ENCODE peak calls at places on chromosomes 7 and 10, in six cellular contexts. One of them, this sample, is unnamed.

GRCh38 chr10:73991846-73992245 is 6.1 kb upstream of the VCL start:
- DNase-seq in GM12891: peak; percentile 46
- DNase-seq in HepG2: no peak
- DNase-seq in H1: no peak
- DNase-seq in K562: peak; percentile 83
- DNase-seq in GM12878: no peak
- DNase-seq in this sample: peak; percentile 48

GRCh38 chr10:126536148-126536547 is 134.3 kb downstream of the C10orf90 start:
- DNase-seq in H1: no peak
- DNase-seq in GM12878: no peak
- DNase-seq in HepG2: no peak
- DNase-seq in GM12891: no peak
- DNase-seq in K562: no peak
- DNase-seq in this sample: no peak

GRCh38 chr10:42973411-42973810 is 103.5 kb upstream of the RET start:
- DNase-seq in GM12878: no peak
- DNase-seq in K562: no peak
- DNase-seq in HepG2: no peak
- DNase-seq in H1: no peak
- DNase-seq in GM12891: no peak
- DNase-seq in this sample: no peak

GRCh38 chr7:119438315-119438714 is 834.7 kb upstream of the KCND2 start:
- DNase-seq in GM12878: no peak
- DNase-seq in K562: no peak
- DNase-seq in GM12891: no peak
- DNase-seq in HepG2: no peak
- DNase-seq in H1: no peak
- DNase-seq in this sample: no peak

GRCh38 chr10:28432210-28432676 is 100.7 kb upstream of the WAC start:
- DNase-seq in GM12891: peak; percentile 29
- DNase-seq in GM12878: no peak
- DNase-seq in K562: peak; percentile 63
- DNase-seq in HepG2: peak; percentile 66
- DNase-seq in H1: peak; percentile 39
- DNase-seq in this sample: peak; percentile 21

GRCh38 chr7:50409856-50410468 is 40.2 kb downstream of the FIGNL1 start:
- DNase-seq in H1: no peak
- DNase-seq in GM12878: peak; percentile 94
- DNase-seq in GM12891: no peak
- DNase-seq in HepG2: no peak
- DNase-seq in K562: no peak
- DNase-seq in this sample: peak; percentile 37

GRCh38 chr10:62045765-62046521 is 144.4 kb downstream of the ARID5B start:
- DNase-seq in GM12878: no peak
- DNase-seq in H1: no peak
- DNase-seq in HepG2: peak; percentile 83
- DNase-seq in GM12891: no peak
- DNase-seq in K562: no peak
- DNase-seq in this sample: no peak

GRCh38 chr10:68095176-68095575 is 14.1 kb upstream of the MYPN start:
- DNase-seq in H1: no peak
- DNase-seq in HepG2: no peak
- DNase-seq in K562: no peak
- DNase-seq in GM12878: no peak
- DNase-seq in GM12891: no peak
- DNase-seq in this sample: no peak

GRCh38 chr7:68216046-68216445 is 1219.4 kb downstream of the TYW1 start:
- DNase-seq in GM12891: no peak
- DNase-seq in GM12878: no peak
- DNase-seq in H1: no peak
- DNase-seq in K562: no peak
- DNase-seq in HepG2: no peak
- DNase-seq in this sample: no peak

GRCh38 chr10:128152741-128153583 is 26.7 kb upstream of the MKI67 start:
- DNase-seq in GM12878: no peak
- DNase-seq in K562: no peak
- DNase-seq in HepG2: no peak
- DNase-seq in H1: no peak
- DNase-seq in GM12891: no peak
- DNase-seq in this sample: no peak

GRCh38 chr7:125316451-125316850 is 386.8 kb upstream of the POT1 start:
- DNase-seq in K562: no peak
- DNase-seq in H1: peak; percentile 68
- DNase-seq in GM12891: no peak
- DNase-seq in HepG2: peak; percentile 8
- DNase-seq in GM12878: no peak
- DNase-seq in this sample: no peak

GRCh38 chr10:96565774-96566173 is 21.0 kb downstream of the TM9SF3 start:
- DNase-seq in H1: no peak
- DNase-seq in HepG2: no peak
- DNase-seq in GM12891: no peak
- DNase-seq in GM12878: no peak
- DNase-seq in K562: no peak
- DNase-seq in this sample: no peak

GRCh38 chr7:130419652-130420051 is 21.2 kb downstream of the CEP41 start:
- DNase-seq in GM12891: no peak
- DNase-seq in K562: no peak
- DNase-seq in HepG2: no peak
- DNase-seq in H1: no peak
- DNase-seq in GM12878: no peak
- DNase-seq in this sample: no peak

GRCh38 chr10:80908596-80908995 is 370.9 kb downstream of the SH2D4B start:
- DNase-seq in H1: no peak
- DNase-seq in K562: no peak
- DNase-seq in GM12878: no peak
- DNase-seq in HepG2: no peak
- DNase-seq in GM12891: no peak
- DNase-seq in this sample: no peak

GRCh38 chr7:135189961-135190360 is 19.5 kb upstream of the CYREN start:
- DNase-seq in HepG2: no peak
- DNase-seq in GM12891: no peak
- DNase-seq in H1: no peak
- DNase-seq in GM12878: no peak
- DNase-seq in K562: no peak
- DNase-seq in this sample: no peak

GRCh38 chr10:121910673-121911420 is 17.0 kb downstream of the ATE1 start:
- DNase-seq in GM12891: no peak
- DNase-seq in H1: no peak
- DNase-seq in GM12878: no peak
- DNase-seq in K562: no peak
- DNase-seq in HepG2: no peak
- DNase-seq in this sample: no peak

GRCh38 chr10:384538-385305 is 249.5 kb downstream of the ZMYND11 start:
- DNase-seq in GM12891: no peak
- DNase-seq in GM12878: no peak
- DNase-seq in HepG2: no peak
- DNase-seq in K562: no peak
- DNase-seq in H1: no peak
- DNase-seq in this sample: no peak

GRCh38 chr7:88347098-88347497 is 40.4 kb upstream of the STEAP4 start:
- DNase-seq in GM12878: no peak
- DNase-seq in GM12891: no peak
- DNase-seq in H1: no peak
- DNase-seq in K562: no peak
- DNase-seq in HepG2: no peak
- DNase-seq in this sample: no peak

GRCh38 chr7:134553976-134554375 is 5.1 kb downstream of the AKR1B15 start:
- DNase-seq in HepG2: peak; percentile 37
- DNase-seq in K562: no peak
- DNase-seq in GM12878: no peak
- DNase-seq in GM12891: no peak
- DNase-seq in H1: no peak
- DNase-seq in this sample: no peak

GRCh38 chr7:71237945-71238344 is 106.0 kb downstream of the GALNT17 start:
- DNase-seq in K562: no peak
- DNase-seq in GM12878: no peak
- DNase-seq in HepG2: no peak
- DNase-seq in GM12891: no peak
- DNase-seq in H1: no peak
- DNase-seq in this sample: no peak

GRCh38 chr7:68730194-68730593 is 868.1 kb upstream of the AUTS2 start:
- DNase-seq in HepG2: peak; percentile 6
- DNase-seq in K562: no peak
- DNase-seq in H1: no peak
- DNase-seq in GM12891: no peak
- DNase-seq in GM12878: no peak
- DNase-seq in this sample: no peak

GRCh38 chr10:75399461-75400162 is 2.0 kb downstream of the ZNF503 start:
- DNase-seq in GM12878: no peak
- DNase-seq in GM12891: peak; percentile 62
- DNase-seq in K562: peak; percentile 65
- DNase-seq in HepG2: peak; percentile 36
- DNase-seq in H1: no peak
- DNase-seq in this sample: peak; percentile 54

GRCh38 chr10:76558996-76559888 is 1078.4 kb downstream of the KCNMA1 start:
- DNase-seq in GM12878: no peak
- DNase-seq in K562: no peak
- DNase-seq in H1: no peak
- DNase-seq in HepG2: no peak
- DNase-seq in GM12891: no peak
- DNase-seq in this sample: no peak

GRCh38 chr7:22586101-22586805 is 86.3 kb upstream of the STEAP1B start:
- DNase-seq in GM12878: no peak
- DNase-seq in HepG2: no peak
- DNase-seq in H1: no peak
- DNase-seq in GM12891: no peak
- DNase-seq in K562: no peak
- DNase-seq in this sample: no peak

GRCh38 chr10:30589441-30589840 is 40.1 kb downstream of the LYZL2 start:
- DNase-seq in HepG2: no peak
- DNase-seq in GM12891: no peak
- DNase-seq in K562: no peak
- DNase-seq in GM12878: no peak
- DNase-seq in H1: no peak
- DNase-seq in this sample: no peak

GRCh38 chr10:28810062-28810870 is 132.9 kb downstream of the BAMBI start:
- DNase-seq in GM12878: no peak
- DNase-seq in K562: peak; percentile 33
- DNase-seq in GM12891: no peak
- DNase-seq in H1: no peak
- DNase-seq in HepG2: no peak
- DNase-seq in this sample: no peak

GRCh38 chr7:83957333-83957732 is 237.3 kb downstream of the SEMA3A start:
- DNase-seq in H1: no peak
- DNase-seq in HepG2: no peak
- DNase-seq in K562: no peak
- DNase-seq in GM12878: no peak
- DNase-seq in GM12891: no peak
- DNase-seq in this sample: no peak

GRCh38 chr10:75106242-75106641 is 5.2 kb upstream of the SAMD8 start:
- DNase-seq in K562: no peak
- DNase-seq in H1: peak; percentile 33
- DNase-seq in HepG2: no peak
- DNase-seq in GM12891: no peak
- DNase-seq in GM12878: no peak
- DNase-seq in this sample: no peak

GRCh38 chr10:117796394-117796793 is 250.3 kb downstream of the RAB11FIP2 start:
- DNase-seq in K562: no peak
- DNase-seq in H1: no peak
- DNase-seq in GM12891: no peak
- DNase-seq in HepG2: no peak
- DNase-seq in GM12878: no peak
- DNase-seq in this sample: no peak

GRCh38 chr7:156998988-156999610 is 11.4 kb downstream of the MNX1 start:
- DNase-seq in K562: peak; percentile 47
- DNase-seq in GM12891: no peak
- DNase-seq in HepG2: no peak
- DNase-seq in GM12878: no peak
- DNase-seq in H1: no peak
- DNase-seq in this sample: no peak

GRCh38 chr10:18312385-18313145 is 172.3 kb downstream of the CACNB2 start:
- DNase-seq in K562: peak; percentile 14
- DNase-seq in GM12878: no peak
- DNase-seq in H1: no peak
- DNase-seq in HepG2: peak; percentile 49
- DNase-seq in GM12891: peak; percentile 7
- DNase-seq in this sample: no peak

GRCh38 chr10:34994565-34995142 is 95.5 kb downstream of the CUL2 start:
- DNase-seq in HepG2: peak; percentile 79
- DNase-seq in GM12878: peak; percentile 38
- DNase-seq in H1: peak; percentile 75
- DNase-seq in GM12891: peak; percentile 48
- DNase-seq in K562: peak; percentile 56
- DNase-seq in this sample: peak; percentile 26

GRCh38 chr10:34999532-34999931 is 90.6 kb downstream of the CUL2 start:
- DNase-seq in HepG2: peak; percentile 29
- DNase-seq in K562: no peak
- DNase-seq in GM12891: no peak
- DNase-seq in H1: no peak
- DNase-seq in GM12878: no peak
- DNase-seq in this sample: no peak

GRCh38 chr10:34995925-34996324 is 94.2 kb downstream of the CUL2 start:
- DNase-seq in H1: no peak
- DNase-seq in K562: no peak
- DNase-seq in GM12878: no peak
- DNase-seq in HepG2: no peak
- DNase-seq in GM12891: no peak
- DNase-seq in this sample: no peak

GRCh38 chr10:34998940-34999339 is 91.2 kb downstream of the CUL2 start:
- DNase-seq in GM12891: no peak
- DNase-seq in K562: no peak
- DNase-seq in H1: no peak
- DNase-seq in GM12878: no peak
- DNase-seq in HepG2: no peak
- DNase-seq in this sample: no peak

GRCh38 chr10:34996843-34997242 is 93.3 kb downstream of the CUL2 start:
- DNase-seq in H1: no peak
- DNase-seq in GM12891: no peak
- DNase-seq in K562: no peak
- DNase-seq in HepG2: no peak
- DNase-seq in GM12878: no peak
- DNase-seq in this sample: no peak
- TF ChIP-seq POLR2AphosphoS5 in H1: no peak
- TF ChIP-seq POLR2AphosphoS5 in GM12891: no peak
- TF ChIP-seq POLR2AphosphoS5 in K562: no peak
- TF ChIP-seq POLR2AphosphoS5 in HepG2: no peak
- TF ChIP-seq POLR2AphosphoS5 in GM12878: no peak
- TF ChIP-seq POLR2AphosphoS5 in this sample: no peak

GRCh38 chr10:50417906-50418697 is 166.8 kb upstream of the ASAH2 start:
- DNase-seq in GM12891: peak; percentile 53
- DNase-seq in GM12878: peak; percentile 63
- DNase-seq in H1: peak; percentile 29
- DNase-seq in HepG2: peak; percentile 31
- DNase-seq in K562: peak; percentile 78
- DNase-seq in this sample: peak; percentile 56
- TF ChIP-seq TAF1 in GM12891: no peak
- TF ChIP-seq TAF1 in GM12878: peak; percentile 35
- TF ChIP-seq TAF1 in H1: peak; percentile 38
- TF ChIP-seq TAF1 in HepG2: no peak
- TF ChIP-seq TAF1 in K562: peak; percentile 98
- TF ChIP-seq TAF1 in this sample: peak; percentile 42

GRCh38 chr10:104353325-104354048 is at the start of gene CFAP58:
- DNase-seq in K562: peak; percentile 91
- DNase-seq in GM12878: peak; percentile 57
- DNase-seq in H1: peak; percentile 79
- DNase-seq in HepG2: peak; percentile 45
- DNase-seq in GM12891: no peak
- DNase-seq in this sample: peak; percentile 39
- TF ChIP-seq POLR2A in K562: peak; percentile 51
- TF ChIP-seq POLR2A in GM12878: no peak
- TF ChIP-seq POLR2A in H1: no peak
- TF ChIP-seq POLR2A in HepG2: no peak
- TF ChIP-seq POLR2A in GM12891: no peak
- TF ChIP-seq POLR2A in this sample: no peak

GRCh38 chr7:28037220-28038010 is 143.2 kb downstream of the JAZF1 start:
- DNase-seq in HepG2: peak; percentile 56
- DNase-seq in H1: no peak
- DNase-seq in GM12878: peak; percentile 55
- DNase-seq in K562: peak; percentile 50
- DNase-seq in GM12891: no peak
- DNase-seq in this sample: no peak
- TF ChIP-seq POLR2AphosphoS5 in HepG2: no peak
- TF ChIP-seq POLR2AphosphoS5 in H1: no peak
- TF ChIP-seq POLR2AphosphoS5 in GM12878: no peak
- TF ChIP-seq POLR2AphosphoS5 in K562: no peak
- TF ChIP-seq POLR2AphosphoS5 in GM12891: no peak
- TF ChIP-seq POLR2AphosphoS5 in this sample: no peak

This sample was measured in GM12892.